ENCODE peak calls at places on chromosomes 7 and 10, in nine cellular contexts. B is mesendoderm, G is OCI-LY7, Y is MM.1S, R is fibroblast of lung, T is mammary epithelial cell, J is hepatocyte, C is H1, Q is GM23248. W is an unnamed sample. For H3K79me2, the result is how much of the 10 kb centered on the place peaks cover.

GRCh38 chr10:69317175-69318086 is 39.1 kb downstream of the HK1 start:
- DNase-seq in B (peak), G (peak), Y (no peak), R (no peak), T (peak), J (no peak), C (no peak), Q (no peak), W (no peak)

GRCh38 chr10:32239770-32240169 is 107.2 kb downstream of the EPC1 start:
- DNase-seq in B (no peak), G (no peak), Y (no peak), R (peak), T (peak), J (no peak), C (no peak), Q (peak), W (no peak)

GRCh38 chr7:130242198-130243014 is 24.3 kb upstream of the CPA2 start:
- DNase-seq in B (peak), G (peak), Y (peak), R (peak), T (peak), J (peak), C (peak), Q (peak), W (peak)

GRCh38 chr10:71660313-71660712 is 59.3 kb downstream of the C10orf105 start:
- DNase-seq in B (no peak), G (no peak), Y (no peak), R (no peak), T (no peak), J (no peak), C (no peak), Q (no peak), W (no peak)

GRCh38 chr7:1906087-1906830 is 236.2 kb downstream of the ELFN1 start:
- DNase-seq in B (no peak), G (no peak), Y (no peak), R (no peak), T (no peak), J (no peak), C (no peak), Q (no peak), W (no peak)

GRCh38 chr10:79939969-79940368 is 8.9 kb downstream of the SFTPD start:
- DNase-seq in B (no peak), G (no peak), Y (no peak), R (no peak), T (no peak), J (no peak), C (peak), Q (no peak), W (no peak)

GRCh38 chr10:117342638-117343037 is 32.6 kb downstream of the PDZD8 start:
- DNase-seq in B (no peak), G (no peak), Y (no peak), R (peak), T (peak), J (no peak), C (no peak), Q (peak), W (no peak)

GRCh38 chr10:124106241-124106905 is 13.0 kb upstream of the CHST15 start:
- DNase-seq in B (no peak), G (peak), Y (peak), R (peak), T (peak), J (peak), C (no peak), Q (peak), W (no peak)

GRCh38 chr7:17380696-17381662 is 82.5 kb downstream of the AHR start:
- DNase-seq in B (no peak), G (no peak), Y (no peak), R (peak), T (no peak), J (no peak), C (no peak), Q (peak), W (no peak)

GRCh38 chr7:114823290-114823689 is 98.6 kb upstream of the MDFIC start:
- DNase-seq in B (no peak), G (no peak), Y (no peak), R (peak), T (peak), J (no peak), C (no peak), Q (no peak), W (peak)

GRCh38 chr10:4246881-4247358 is 461.9 kb upstream of the KLF6 start:
- DNase-seq in B (no peak), G (no peak), Y (no peak), R (peak), T (peak), J (no peak), C (no peak), Q (peak), W (no peak)

GRCh38 chr10:50635286-50635685 is 11.5 kb upstream of the SGMS1 start:
- DNase-seq in B (no peak), G (no peak), Y (no peak), R (peak), T (peak), J (no peak), C (no peak), Q (peak), W (no peak)

GRCh38 chr10:133526957-133527588 is at the start of gene CYP2E1:
- DNase-seq in B (no peak), G (no peak), Y (no peak), R (no peak), T (no peak), J (no peak), C (no peak), Q (no peak), W (no peak)

GRCh38 chr10:29344073-29344820 is 55.4 kb downstream of the LYZL1 start:
- DNase-seq in B (peak), G (no peak), Y (no peak), R (peak), T (peak), J (no peak), C (no peak), Q (peak), W (peak)

GRCh38 chr7:151057038-151057736 is 510 bp downstream of the CDK5 start:
- DNase-seq in B (no peak), G (no peak), Y (no peak), R (no peak), T (no peak), J (no peak), C (no peak), Q (no peak), W (peak)

GRCh38 chr7:13981070-13981469 is 8.4 kb downstream of the ETV1 start:
- DNase-seq in B (peak), G (no peak), Y (no peak), R (peak), T (peak), J (peak), C (no peak), Q (peak), W (peak)

GRCh38 chr10:78566216-78567135 is 502.3 kb upstream of the ZMIZ1 start:
- DNase-seq in B (no peak), G (no peak), Y (no peak), R (no peak), T (no peak), J (no peak), C (no peak), Q (peak), W (no peak)

GRCh38 chr7:48628950-48629349 is 295.4 kb upstream of the CDC14C start:
- DNase-seq in B (no peak), G (no peak), Y (no peak), R (no peak), T (no peak), J (no peak), C (no peak), Q (no peak), W (no peak)

GRCh38 chr7:22397981-22398380 is 41.0 kb upstream of the RAPGEF5 start:
- DNase-seq in B (no peak), G (no peak), Y (no peak), R (peak), T (no peak), J (no peak), C (no peak), Q (peak), W (no peak)

GRCh38 chr10:1543596-1543995 is 193.7 kb downstream of the ADARB2 start:
- DNase-seq in B (no peak), G (no peak), Y (no peak), R (no peak), T (no peak), J (no peak), C (no peak), Q (no peak), W (no peak)

GRCh38 chr10:21638681-21639080 is 104.6 kb downstream of the MLLT10 start:
- DNase-seq in B (no peak), G (no peak), Y (no peak), R (peak), T (no peak), J (no peak), C (no peak), Q (no peak), W (no peak)

GRCh38 chr7:156889089-156889488 is 3.9 kb downstream of the LMBR1 start:
- DNase-seq in B (no peak), G (no peak), Y (no peak), R (no peak), T (no peak), J (no peak), C (no peak), Q (no peak), W (no peak)

GRCh38 chr10:75034131-75034512 is 77.3 kb upstream of the SAMD8 start:
- DNase-seq in B (no peak), G (no peak), Y (no peak), R (no peak), T (no peak), J (no peak), C (no peak), Q (peak), W (no peak)

GRCh38 chr10:99551158-99551557 is 18.4 kb downstream of the NKX2-3 start:
- DNase-seq in B (peak), G (no peak), Y (peak), R (peak), T (peak), J (no peak), C (no peak), Q (peak), W (no peak)

GRCh38 chr7:16851829-16852228 is 30.0 kb downstream of the AGR3 start:
- DNase-seq in B (peak), G (no peak), Y (no peak), R (no peak), T (no peak), J (no peak), C (no peak), Q (no peak), W (no peak)

GRCh38 chr10:58796242-58796641 is 283.6 kb downstream of the BICC1 start:
- DNase-seq in B (peak), G (no peak), Y (no peak), R (peak), T (no peak), J (no peak), C (no peak), Q (no peak), W (peak)

GRCh38 chr10:129963831-129964501 is at the start of gene EBF3:
- DNase-seq in B (peak), G (no peak), Y (no peak), R (peak), T (peak), J (peak), C (peak), Q (peak), W (peak)

DNA sequence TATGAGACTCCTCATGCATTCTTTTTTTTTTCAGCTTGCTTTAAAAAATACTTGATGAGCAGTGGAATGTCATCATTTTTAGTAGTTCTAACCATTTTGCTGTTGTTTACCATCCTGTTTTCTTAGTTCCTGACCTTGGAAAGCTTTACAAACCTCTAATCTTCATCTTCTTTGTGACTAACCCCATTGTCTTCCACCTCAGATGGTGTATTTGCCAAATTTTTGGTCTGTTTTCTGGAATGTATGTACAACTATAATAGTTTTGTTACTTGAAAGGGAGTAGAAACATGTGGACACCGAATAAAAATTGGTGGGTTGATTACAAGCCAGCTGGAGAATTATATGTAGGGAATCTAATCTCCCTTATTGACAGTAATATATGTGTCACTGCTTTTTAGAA is 172.7 kb downstream of the SND1 start:
- DNase-seq in B (no peak), G (no peak), Y (no peak), R (peak), T (no peak), J (no peak), C (no peak), Q (peak), W (no peak)
- H3K79me2 ChIP-seq in B (under half), G (under half), Y (half or more), R (under half), T (half or more), J (half or more), C (under half), Q (half or more), W (half or more)

DNA sequence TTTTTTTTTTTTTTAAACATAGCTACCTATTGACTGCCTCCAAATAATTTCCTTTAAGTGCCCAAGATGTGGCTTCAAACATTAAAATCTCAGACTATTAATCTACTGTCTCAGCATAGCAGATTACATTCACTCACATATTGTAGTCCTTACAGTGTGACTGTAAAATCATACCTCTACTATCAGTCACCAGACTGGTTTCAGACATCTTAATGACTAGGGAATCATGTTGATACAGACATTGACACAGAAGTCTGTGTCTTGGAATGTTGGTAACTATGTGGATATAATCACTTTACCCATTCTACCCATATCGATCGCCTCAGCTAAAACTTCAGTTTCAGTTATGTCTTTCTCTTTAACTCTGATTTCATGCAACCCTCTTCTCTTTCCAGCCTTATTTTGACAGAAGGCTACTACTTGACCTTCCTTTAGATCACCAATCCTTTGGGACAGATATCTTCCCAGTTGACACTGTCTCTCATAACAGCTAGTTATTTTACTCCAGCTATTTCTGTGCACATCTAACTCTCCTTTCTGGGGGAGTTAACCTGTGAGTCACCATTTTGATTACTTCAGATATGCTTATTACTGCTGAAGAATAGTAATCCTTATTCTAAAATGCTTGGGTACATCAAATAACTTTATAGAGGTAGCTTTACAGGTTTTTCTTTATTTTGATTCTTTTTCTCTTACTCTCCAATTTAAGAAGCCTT is 7.0 kb downstream of the TNKS2 start:
- DNase-seq in B (no peak), G (no peak), Y (no peak), R (peak), T (no peak), J (no peak), C (no peak), Q (peak), W (no peak)
- H3K79me2 ChIP-seq in B (half or more), G (half or more), Y (half or more), R (half or more), T (half or more), J (half or more), C (under half), Q (half or more), W (half or more)

GRCh38 chr7:131518626-131519025 is 37.8 kb downstream of the PODXL start:
- DNase-seq in B (no peak), G (no peak), Y (no peak), R (no peak), T (no peak), J (no peak), C (no peak), Q (no peak), W (no peak)
- H3K79me2 ChIP-seq in B (half or more), G (under half), Y (under half), R (under half), T (under half), J (under half), C (half or more), Q (half or more), W (half or more)

DNA sequence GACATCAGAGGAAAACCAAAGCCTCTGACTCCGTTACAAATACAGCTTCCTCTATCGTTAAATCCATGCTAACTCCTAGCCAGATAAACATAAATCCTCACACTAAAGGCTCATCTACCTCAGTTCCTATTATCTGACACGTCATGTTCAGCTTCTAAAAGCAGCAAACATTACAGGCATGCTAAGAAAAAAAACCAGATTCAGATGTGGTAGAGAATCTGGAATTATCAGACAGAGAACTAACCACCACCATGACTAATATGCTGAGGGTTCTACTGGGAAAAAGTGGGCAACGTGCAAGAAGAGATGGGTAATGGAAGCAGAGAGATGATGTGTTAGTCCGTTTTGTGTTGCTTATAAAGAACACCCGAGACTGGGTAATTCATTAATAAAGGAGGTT is 48.5 kb downstream of the BRI3 start:
- DNase-seq in B (no peak), G (no peak), Y (no peak), R (peak), T (no peak), J (peak), C (no peak), Q (peak), W (no peak)
- H3K79me2 ChIP-seq in B (under half), G (under half), Y (under half), R (under half), T (half or more), J (under half), C (under half), Q (under half), W (under half)

DNA sequence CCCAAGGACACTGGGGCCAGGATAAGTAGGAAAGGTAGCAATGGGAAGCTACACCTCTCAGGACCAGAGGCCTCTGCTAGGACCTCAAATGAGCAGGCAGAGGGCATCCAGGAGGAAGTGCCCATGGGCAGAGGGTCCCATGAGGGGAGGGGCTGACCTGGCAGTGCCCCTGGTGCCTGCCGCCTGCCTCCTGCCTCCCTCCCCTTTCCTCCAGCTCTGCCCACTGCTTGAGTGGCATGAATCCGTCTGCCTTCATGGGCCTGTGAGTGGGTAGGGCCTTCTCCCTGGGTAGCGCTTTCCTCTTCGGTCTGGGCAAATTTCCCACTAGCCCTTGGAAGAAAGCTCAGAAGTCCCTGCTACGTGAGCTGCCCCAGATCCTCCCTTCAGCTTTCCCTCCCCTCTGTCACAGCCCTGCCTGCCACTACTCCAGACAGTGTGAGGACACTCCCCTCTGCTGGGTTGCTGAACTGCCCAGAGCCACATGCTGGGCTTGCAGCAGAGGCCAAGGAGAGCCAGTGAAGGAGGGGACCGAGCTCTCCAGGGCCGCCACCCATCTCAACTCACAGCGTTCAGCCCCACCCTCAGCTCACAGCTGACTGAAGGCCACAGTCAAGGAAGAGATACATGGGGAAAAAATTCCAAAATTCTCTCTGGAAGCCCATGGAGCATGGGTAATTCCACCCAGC is 141.4 kb downstream of the ARHGAP22 start:
- DNase-seq in B (peak), G (no peak), Y (no peak), R (no peak), T (no peak), J (peak), C (peak), Q (peak), W (no peak)
- H3K79me2 ChIP-seq in B (under half), G (under half), Y (under half), R (under half), T (under half), J (under half), C (under half), Q (under half), W (under half)

GRCh38 chr10:113004219-113004618 is 54.2 kb downstream of the TCF7L2 start:
- DNase-seq in B (no peak), G (no peak), Y (no peak), R (no peak), T (no peak), J (no peak), C (no peak), Q (no peak), W (no peak)

GRCh38 chr10:113005380-113005779 is 55.3 kb downstream of the TCF7L2 start:
- DNase-seq in B (no peak), G (no peak), Y (no peak), R (no peak), T (no peak), J (no peak), C (no peak), Q (no peak), W (no peak)

GRCh38 chr10:113007821-113008220 is 57.8 kb downstream of the TCF7L2 start:
- DNase-seq in B (no peak), G (no peak), Y (no peak), R (no peak), T (no peak), J (no peak), C (no peak), Q (peak), W (no peak)

GRCh38 chr10:113007343-113007771 is 57.3 kb downstream of the TCF7L2 start:
- DNase-seq in B (peak), G (peak), Y (peak), R (no peak), T (no peak), J (no peak), C (no peak), Q (no peak), W (no peak)

GRCh38 chr10:113006656-113007342 is 56.8 kb downstream of the TCF7L2 start:
- DNase-seq in B (no peak), G (no peak), Y (no peak), R (no peak), T (no peak), J (no peak), C (no peak), Q (no peak), W (no peak)
- H3K79me2 ChIP-seq in B (half or more), G (under half), Y (under half), R (under half), T (half or more), J (half or more), C (under half), Q (half or more), W (half or more)

DNA sequence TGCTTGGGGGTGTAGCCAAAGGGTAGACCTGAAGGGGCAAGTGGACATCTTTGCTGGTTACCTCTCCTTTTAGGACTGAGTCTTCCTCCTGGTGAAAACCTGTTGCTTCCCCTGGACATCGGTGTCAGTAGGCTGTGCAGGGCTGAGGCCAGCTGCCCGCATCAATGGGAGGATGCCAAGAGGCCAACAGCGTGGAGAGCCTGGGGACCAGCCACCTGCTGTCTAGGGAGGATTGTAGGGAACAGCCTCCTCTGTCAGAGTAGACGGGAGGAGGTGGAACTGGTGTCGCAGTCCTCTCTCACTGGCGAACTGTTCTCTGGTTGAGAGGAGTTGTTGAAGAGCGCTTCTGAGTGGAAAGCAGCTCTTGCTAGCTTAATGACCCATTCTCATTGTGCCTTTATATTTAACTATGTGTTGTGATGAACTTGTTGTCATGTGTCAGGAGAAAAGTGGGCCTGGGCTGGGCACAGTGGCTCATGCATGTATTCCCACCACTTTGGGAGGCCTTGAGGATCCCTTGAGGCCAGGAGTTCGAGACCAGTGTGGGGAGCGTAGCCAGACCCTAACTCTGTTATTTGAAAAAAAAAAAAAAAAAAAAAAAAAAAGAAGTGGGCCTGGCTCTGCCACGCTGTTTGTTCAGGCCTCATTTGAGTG is 1.8 kb downstream of the SUFU start:
- DNase-seq in B (no peak), G (no peak), Y (no peak), R (no peak), T (no peak), J (no peak), C (no peak), Q (no peak), W (no peak)
- H3K79me2 ChIP-seq in B (under half), G (under half), Y (half or more), R (under half), T (half or more), J (half or more), C (under half), Q (half or more), W (under half)

GRCh38 chr7:149020483-149020882 is 7.8 kb downstream of the PDIA4 start:
- DNase-seq in B (no peak), G (no peak), Y (no peak), R (no peak), T (no peak), J (no peak), C (no peak), Q (no peak), W (no peak)
- H3K79me2 ChIP-seq in B (under half), G (under half), Y (half or more), R (under half), T (half or more), J (half or more), C (under half), Q (half or more), W (half or more)